ENCODE peak calls at places on chromosome 5, in six cellular contexts. V is cardiac muscle cell, S is chondrocyte, O is A549, Z is neural crest cell, D is uterus. H is an unnamed sample.

GRCh38 chr5:56175465-56175864 is 57.7 kb downstream of the ANKRD55 start:
- DNase-seq in V (peak), S (no peak), O (no peak), Z (no peak), D (peak), H (no peak)

GRCh38 chr5:151072234-151073025 is 8.4 kb downstream of the TNIP1 start:
- DNase-seq in V (no peak), S (no peak), O (peak), Z (no peak), D (no peak), H (no peak)

GRCh38 chr5:120446068-120446492 is 18.0 kb upstream of the PRR16 start:
- DNase-seq in V (no peak), S (no peak), O (no peak), Z (no peak), D (peak), H (no peak)

GRCh38 chr5:141941307-141941706 is 16.7 kb downstream of the PCDH12 start:
- DNase-seq in V (no peak), S (no peak), O (peak), Z (no peak), D (no peak), H (no peak)

GRCh38 chr5:142290574-142291299 is 34.1 kb downstream of the SPRY4 start:
- DNase-seq in V (no peak), S (no peak), O (no peak), Z (no peak), D (no peak), H (no peak)

GRCh38 chr5:55873234-55873633 is 22.1 kb downstream of the IL31RA start:
- DNase-seq in V (no peak), S (no peak), O (no peak), Z (no peak), D (no peak), H (no peak)

GRCh38 chr5:376951-377325 is 55.4 kb downstream of the AHRR start:
- DNase-seq in V (no peak), S (no peak), O (no peak), Z (no peak), D (no peak), H (no peak)

GRCh38 chr5:143245929-143246561 is 157.4 kb downstream of the NR3C1 start:
- DNase-seq in V (no peak), S (no peak), O (peak), Z (no peak), D (no peak), H (no peak)

GRCh38 chr5:134794136-134794535 is 35.6 kb downstream of the DDX46 start:
- DNase-seq in V (no peak), S (no peak), O (no peak), Z (no peak), D (no peak), H (no peak)

GRCh38 chr5:14467886-14468285 is 113.7 kb upstream of the OTULINL start:
- DNase-seq in V (no peak), S (no peak), O (no peak), Z (no peak), D (no peak), H (no peak)

GRCh38 chr5:111973946-111974345 is 217.0 kb upstream of the NREP start:
- DNase-seq in V (no peak), S (no peak), O (no peak), Z (no peak), D (no peak), H (no peak)

GRCh38 chr5:78611161-78611605 is 37.4 kb downstream of the LHFPL2 start:
- DNase-seq in V (no peak), S (no peak), O (no peak), Z (no peak), D (no peak), H (no peak)

GRCh38 chr5:33641722-33642505 is 201.1 kb downstream of the TARS1 start:
- DNase-seq in V (no peak), S (no peak), O (no peak), Z (no peak), D (no peak), H (no peak)

GRCh38 chr5:138334867-138335447 is 3.1 kb upstream of the FAM53C start:
- DNase-seq in V (no peak), S (no peak), O (peak), Z (no peak), D (no peak), H (no peak)

GRCh38 chr5:150411245-150411979 is 1.3 kb downstream of the CD74 start:
- DNase-seq in V (peak), S (no peak), O (no peak), Z (no peak), D (peak), H (no peak)

GRCh38 chr5:63854076-63854475 is 108.2 kb downstream of the HTR1A start:
- DNase-seq in V (peak), S (no peak), O (no peak), Z (no peak), D (no peak), H (no peak)

GRCh38 chr5:155935723-155936122 is 391.2 kb upstream of the SGCD start:
- DNase-seq in V (no peak), S (no peak), O (no peak), Z (no peak), D (no peak), H (no peak)

GRCh38 chr5:52990531-52990925 is 1.4 kb downstream of the ITGA2 start:
- DNase-seq in V (no peak), S (no peak), O (no peak), Z (no peak), D (no peak), H (no peak)

GRCh38 chr5:52988335-52989024 is 672 bp upstream of the ITGA2 start:
- DNase-seq in V (no peak), S (no peak), O (peak), Z (no peak), D (no peak), H (no peak)

GRCh38 chr5:52989025-52989780 is at the start of gene ITGA2:
- DNase-seq in V (peak), S (peak), O (peak), Z (peak), D (peak), H (no peak)

GRCh38 chr5:52987711-52988329 is 1.3 kb upstream of the ITGA2 start:
- DNase-seq in V (no peak), S (no peak), O (peak), Z (no peak), D (no peak), H (no peak)

DNA sequence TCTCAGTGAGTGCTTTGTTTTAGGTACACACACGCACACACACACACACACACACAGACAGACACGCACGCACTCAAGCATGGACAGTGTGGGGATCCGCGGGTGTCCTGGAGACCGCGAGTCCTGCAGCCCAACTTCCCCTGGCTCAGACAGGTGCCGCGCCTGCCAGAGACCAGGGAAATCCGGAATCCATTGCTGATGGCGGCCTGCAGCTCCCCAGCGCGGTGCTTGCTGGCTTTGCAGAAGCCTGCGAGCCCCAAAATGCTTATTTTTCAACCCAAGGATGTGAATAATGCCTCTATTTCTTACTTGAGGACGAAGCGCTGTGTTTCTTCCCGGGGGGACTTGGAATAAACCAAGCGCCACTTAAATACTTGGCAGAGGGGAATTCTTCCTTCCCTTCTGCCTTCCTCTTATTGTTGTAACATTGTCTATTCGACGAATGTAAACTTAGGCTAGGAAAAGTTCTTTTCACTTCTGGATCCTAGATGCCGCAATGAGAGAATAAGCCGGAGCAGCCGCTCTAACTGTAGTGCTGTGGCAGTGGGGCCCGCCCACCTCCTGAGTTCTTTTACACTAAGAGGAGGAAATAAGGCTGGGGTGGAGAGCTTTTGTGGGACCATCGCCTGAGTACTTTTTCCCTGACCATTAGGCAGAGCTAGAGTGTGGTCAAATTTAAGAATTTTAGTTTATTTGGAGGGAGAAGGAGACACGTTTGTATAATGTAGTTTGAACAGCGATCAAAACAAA is 804 bp downstream of the ITGA2 start:
- DNase-seq in V (peak), S (no peak), O (peak), Z (peak), D (peak), H (no peak)
- TF ChIP-seq CTCF in V (peak), S (peak), O (peak), Z (peak), D (peak), H (no peak)

DNA sequence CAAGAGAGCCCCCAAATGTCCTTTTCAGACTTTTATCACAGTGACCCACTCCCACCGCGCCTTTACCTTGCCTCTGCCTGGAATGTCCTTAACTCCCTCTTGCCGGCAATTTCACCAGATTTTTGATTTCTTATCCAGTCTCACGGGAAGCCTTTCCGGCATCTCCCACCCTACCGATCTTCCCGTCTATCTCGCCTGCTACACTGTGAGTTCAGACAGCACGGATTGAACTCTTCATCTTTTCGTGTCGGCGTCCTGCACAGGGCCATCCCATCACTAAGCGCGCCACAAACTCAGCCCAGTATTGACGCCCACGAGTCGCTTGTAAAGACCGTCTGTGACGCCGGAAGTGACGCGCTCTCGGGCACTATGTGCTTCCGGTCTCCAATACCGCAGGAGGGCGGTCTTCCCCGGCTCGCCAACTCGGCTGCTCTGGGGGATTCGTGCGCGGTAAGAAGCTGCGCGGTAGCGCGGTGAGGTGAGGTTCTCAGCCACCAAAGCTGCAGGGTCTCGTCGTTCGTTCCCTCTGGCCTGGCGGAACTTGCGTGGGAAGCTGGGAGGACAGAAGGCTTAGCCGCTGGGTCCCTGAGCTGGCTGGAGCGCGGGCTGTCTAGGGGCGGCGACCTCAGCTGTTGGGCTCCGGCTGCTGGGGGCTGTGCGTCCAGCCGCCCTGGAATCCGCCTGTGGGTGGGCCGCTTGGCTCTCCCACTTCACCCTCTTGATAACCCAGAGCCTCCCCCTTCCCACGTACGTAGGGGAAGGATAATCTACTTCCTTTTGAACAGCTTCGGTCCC is at the start of gene ZCCHC9:
- DNase-seq in V (peak), S (peak), O (peak), Z (peak), D (peak), H (peak)
- TF ChIP-seq CTCF in V (peak), S (peak), O (no peak), Z (peak), D (peak), H (no peak)

GRCh38 chr5:36079200-36079761 is 12.6 kb upstream of the UGT3A2 start:
- DNase-seq in V (peak), S (no peak), O (peak), Z (peak), D (no peak), H (no peak)

GRCh38 chr5:36068751-36069281 is 2.1 kb upstream of the UGT3A2 start:
- DNase-seq in V (no peak), S (no peak), O (no peak), Z (no peak), D (no peak), H (no peak)

GRCh38 chr5:36078430-36078829 is 11.7 kb upstream of the UGT3A2 start:
- DNase-seq in V (no peak), S (no peak), O (no peak), Z (no peak), D (no peak), H (no peak)

GRCh38 chr5:36070687-36071571 is 4.2 kb upstream of the UGT3A2 start:
- DNase-seq in V (no peak), S (no peak), O (no peak), Z (no peak), D (no peak), H (no peak)

DNA sequence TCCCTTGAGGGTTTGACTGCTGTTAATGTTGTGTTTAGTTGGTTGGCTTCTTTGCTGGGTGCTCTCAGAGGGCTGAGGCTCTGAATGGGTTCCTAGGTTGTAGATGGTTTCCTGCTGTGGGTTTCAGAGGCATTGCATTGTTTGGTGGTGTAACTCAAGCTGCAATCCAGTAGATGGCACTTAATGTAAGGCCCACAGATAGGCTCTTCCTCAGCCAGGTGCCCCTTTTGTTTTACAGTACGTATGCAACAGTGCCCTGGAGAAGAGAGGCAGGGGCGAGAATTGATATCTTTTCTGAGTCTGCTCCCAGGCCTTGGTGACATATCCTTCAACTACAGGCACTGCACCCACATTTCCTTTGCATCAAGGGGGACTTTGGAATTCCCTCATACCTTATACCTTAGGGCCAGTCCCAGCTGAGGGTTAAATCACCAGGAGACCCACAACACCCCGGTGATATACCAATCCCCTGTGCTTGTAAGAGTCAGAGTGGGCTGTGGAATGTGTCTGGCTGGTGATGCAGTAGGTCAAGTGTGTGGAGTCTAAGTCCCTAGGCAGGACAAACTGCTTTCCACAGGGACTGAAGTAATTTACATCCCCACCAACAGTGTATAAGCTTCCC is 7.0 kb upstream of the UGT3A2 start:
- DNase-seq in V (peak), S (no peak), O (no peak), Z (no peak), D (no peak), H (no peak)
- TF ChIP-seq CTCF in V (peak), S (peak), O (no peak), Z (no peak), D (no peak), H (no peak)

GRCh38 chr5:23330726-23331125 is 176.7 kb upstream of the PRDM9 start:
- DNase-seq in V (no peak), S (no peak), O (no peak), Z (no peak), D (no peak), H (no peak)

GRCh38 chr5:23332650-23333251 is 174.7 kb upstream of the PRDM9 start:
- DNase-seq in V (peak), S (no peak), O (peak), Z (no peak), D (no peak), H (no peak)
- TF ChIP-seq CTCF in V (peak), S (peak), O (peak), Z (peak), D (no peak), H (no peak)

DNA sequence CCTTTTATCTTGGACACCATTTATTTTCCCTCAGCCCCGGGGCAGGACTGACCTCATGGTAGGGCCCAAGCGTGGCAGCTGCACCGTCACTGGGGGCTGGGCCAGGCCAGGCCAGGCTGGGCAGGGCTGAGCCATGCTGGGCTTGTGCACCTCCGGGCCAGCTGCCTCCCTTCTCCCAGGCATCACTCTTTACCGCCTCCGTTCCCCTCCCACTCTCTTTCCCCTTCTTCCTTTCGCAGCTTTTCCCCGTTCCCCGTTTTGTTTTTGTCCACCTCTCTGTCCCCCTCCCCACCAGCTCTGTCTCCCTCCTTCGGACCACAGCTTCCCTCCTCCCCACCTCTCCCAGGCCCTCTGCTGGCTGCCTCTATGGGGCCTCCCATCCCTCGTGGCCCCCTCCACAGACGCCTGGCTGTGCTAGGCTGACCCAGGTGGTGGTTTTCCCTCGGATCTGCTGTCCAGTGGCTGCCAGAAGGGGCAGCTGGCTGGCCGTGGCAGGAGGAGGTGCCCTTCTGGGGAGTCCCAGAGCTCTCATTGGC is 17.9 kb downstream of the FGF18 start:
- DNase-seq in V (no peak), S (no peak), O (no peak), Z (no peak), D (no peak), H (no peak)
- TF ChIP-seq CTCF in V (no peak), S (no peak), O (no peak), Z (no peak), D (no peak), H (no peak)

DNA sequence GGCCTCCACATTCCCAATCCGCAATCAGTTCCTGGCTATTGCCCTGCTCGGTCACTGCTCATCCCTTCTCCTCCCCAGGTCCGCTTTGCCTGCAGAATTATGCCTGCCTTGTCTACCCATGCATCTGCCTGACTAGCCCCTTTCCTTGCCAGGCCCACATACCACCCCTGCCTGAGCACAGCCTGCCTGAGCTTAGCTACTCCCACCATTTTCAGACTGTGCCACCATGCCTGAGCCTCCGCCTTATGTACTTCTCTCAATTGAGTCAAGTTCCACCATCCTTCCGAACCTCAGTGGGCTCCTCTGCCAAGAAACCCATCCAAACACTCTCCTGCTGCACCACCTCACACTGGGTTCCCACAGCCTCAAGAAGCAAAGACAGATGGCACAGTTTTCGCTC is 23.3 kb downstream of the P4HA2 start:
- DNase-seq in V (no peak), S (no peak), O (no peak), Z (no peak), D (no peak), H (no peak)
- TF ChIP-seq CTCF in V (no peak), S (no peak), O (no peak), Z (no peak), D (no peak), H (no peak)

GRCh38 chr5:163967273-163967672 is 461.9 kb downstream of the MAT2B start:
- DNase-seq in V (no peak), S (no peak), O (no peak), Z (no peak), D (no peak), H (no peak)

GRCh38 chr5:163963881-163964280 is 458.5 kb downstream of the MAT2B start:
- DNase-seq in V (no peak), S (no peak), O (no peak), Z (no peak), D (no peak), H (no peak)

GRCh38 chr5:163968651-163969050 is 463.2 kb downstream of the MAT2B start:
- DNase-seq in V (no peak), S (no peak), O (no peak), Z (no peak), D (no peak), H (no peak)

DNA sequence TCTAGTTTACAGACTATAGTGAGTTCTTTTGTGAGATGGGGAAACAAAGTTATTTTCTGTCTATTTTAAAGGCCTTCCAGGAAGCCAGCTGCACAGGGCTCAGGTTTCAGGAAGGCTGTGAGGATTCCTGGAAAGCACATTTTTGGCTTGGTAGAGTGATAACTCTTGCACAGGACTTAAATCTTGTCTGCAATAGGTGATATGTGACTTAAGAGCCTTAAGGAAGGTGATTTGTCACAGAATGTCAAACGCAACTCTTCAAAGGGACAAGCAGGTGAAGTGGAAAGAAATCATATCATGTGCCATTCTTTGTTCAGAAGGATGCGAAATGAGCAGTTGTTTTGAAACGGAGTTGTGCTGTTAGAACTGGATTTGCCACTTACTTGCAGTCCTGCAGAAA is 459.2 kb downstream of the MAT2B start:
- DNase-seq in V (peak), S (no peak), O (no peak), Z (no peak), D (no peak), H (no peak)
- TF ChIP-seq CTCF in V (no peak), S (no peak), O (no peak), Z (no peak), D (no peak), H (no peak)